ENCODE peak calls at places on chromosomes 2 and 18, in nine cellular contexts. Q is uterus, M is HCT116, Y is A549, E is thyroid gland, F is heart left ventricle, W is stomach, T is Peyer's patch, X is body of pancreas. L is an unnamed sample.

GRCh38 chr18:79367989-79368388 is 27.7 kb upstream of the NFATC1 start:
- DNase-seq in Q (no peak), M (no peak), Y (no peak), E (no peak), F (no peak), W (no peak), T (no peak), X (no peak), L (peak; percentile 30)

GRCh38 chr18:69720422-69720821 is 227.3 kb downstream of the CD226 start:
- DNase-seq in Q (no peak), M (no peak), Y (no peak), E (no peak), F (no peak), W (no peak), T (no peak), X (no peak), L (no peak)

GRCh38 chr2:102558463-102558862 is 60.9 kb upstream of the SLC9A2 start:
- DNase-seq in Q (no peak), M (no peak), Y (no peak), E (no peak), F (no peak), W (no peak), T (no peak), X (no peak), L (no peak)

GRCh38 chr2:181231151-181231550 is 226.0 kb upstream of the ITGA4 start:
- DNase-seq in Q (no peak), M (no peak), Y (peak; percentile 2), E (no peak), F (no peak), W (no peak), T (no peak), X (no peak), L (no peak)

GRCh38 chr2:188450740-188451480 is 159.2 kb downstream of the GULP1 start:
- DNase-seq in Q (no peak), M (no peak), Y (no peak), E (no peak), F (no peak), W (no peak), T (no peak), X (no peak), L (no peak)

GRCh38 chr18:54387631-54388030 is 29.9 kb downstream of the C18orf54 start:
- DNase-seq in Q (no peak), M (no peak), Y (no peak), E (no peak), F (no peak), W (no peak), T (no peak), X (no peak), L (no peak)

GRCh38 chr2:39667142-39667880 is 1.6 kb downstream of the TMEM178A start:
- DNase-seq in Q (no peak), M (no peak), Y (no peak), E (no peak), F (no peak), W (no peak), T (no peak), X (no peak), L (no peak)

GRCh38 chr2:26849056-26850001 is 1.4 kb downstream of the DPYSL5 start:
- DNase-seq in Q (no peak), M (no peak), Y (no peak), E (no peak), F (no peak), W (no peak), T (no peak), X (no peak), L (no peak)

GRCh38 chr2:227884511-227884947 is 13.1 kb downstream of the DAW1 start:
- DNase-seq in Q (no peak), M (peak; percentile 73), Y (peak; percentile 79), E (peak; percentile 77), F (peak; percentile 30), W (peak; percentile 86), T (peak; percentile 83), X (peak; percentile 81), L (peak; percentile 76)

GRCh38 chr2:241507430-241508239 is 749 bp downstream of the STK25 start:
- DNase-seq in Q (no peak), M (no peak), Y (peak; percentile 58), E (peak; percentile 53), F (no peak), W (peak; percentile 47), T (no peak), X (peak; percentile 61), L (peak; percentile 69)

GRCh38 chr18:54806526-54806925 is 21.8 kb upstream of the RAB27B start:
- DNase-seq in Q (no peak), M (no peak), Y (no peak), E (no peak), F (no peak), W (no peak), T (no peak), X (no peak), L (no peak)

GRCh38 chr2:51649366-51649765 is 617.4 kb upstream of the NRXN1 start:
- DNase-seq in Q (no peak), M (no peak), Y (no peak), E (no peak), F (no peak), W (no peak), T (no peak), X (no peak), L (no peak)

GRCh38 chr18:45449761-45450227 is 165.5 kb upstream of the SLC14A2 start:
- DNase-seq in Q (peak; percentile 74), M (no peak), Y (no peak), E (peak; percentile 8), F (peak; percentile 26), W (peak; percentile 28), T (peak; percentile 52), X (peak; percentile 20), L (peak; percentile 74)

GRCh38 chr2:219335373-219335786 is 2.8 kb upstream of the RESP18 start:
- DNase-seq in Q (no peak), M (no peak), Y (peak; percentile 48), E (no peak), F (no peak), W (no peak), T (no peak), X (no peak), L (no peak)

GRCh38 chr18:48979944-48980890 is 29.5 kb upstream of the SMAD7 start:
- DNase-seq in Q (no peak), M (no peak), Y (no peak), E (no peak), F (no peak), W (no peak), T (peak; percentile 78), X (no peak), L (peak; percentile 36)

GRCh38 chr2:135785032-135785431 is 43.4 kb downstream of the UBXN4 start:
- DNase-seq in Q (no peak), M (no peak), Y (no peak), E (no peak), F (no peak), W (no peak), T (no peak), X (no peak), L (no peak)

GRCh38 chr2:82391386-82391785 is 2067.7 kb downstream of the SUCLG1 start:
- DNase-seq in Q (no peak), M (no peak), Y (no peak), E (no peak), F (no peak), W (no peak), T (no peak), X (no peak), L (no peak)
- TF ChIP-seq POLR2A in Q (no peak), M (no peak), Y (no peak), E (no peak), F (no peak), W (no peak), T (no peak), X (no peak), L (no peak)

GRCh38 chr2:60439219-60439974 is 114.1 kb downstream of the BCL11A start:
- DNase-seq in Q (no peak), M (no peak), Y (no peak), E (no peak), F (peak; percentile 54), W (peak; percentile 47), T (no peak), X (no peak), L (peak; percentile 51)
- TF ChIP-seq CTCF in Q (no peak), M (no peak), Y (no peak), E (no peak), F (peak; percentile 45), W (peak; percentile 55), T (peak; percentile 68), X (peak; percentile 28), L (no peak)

DNA sequence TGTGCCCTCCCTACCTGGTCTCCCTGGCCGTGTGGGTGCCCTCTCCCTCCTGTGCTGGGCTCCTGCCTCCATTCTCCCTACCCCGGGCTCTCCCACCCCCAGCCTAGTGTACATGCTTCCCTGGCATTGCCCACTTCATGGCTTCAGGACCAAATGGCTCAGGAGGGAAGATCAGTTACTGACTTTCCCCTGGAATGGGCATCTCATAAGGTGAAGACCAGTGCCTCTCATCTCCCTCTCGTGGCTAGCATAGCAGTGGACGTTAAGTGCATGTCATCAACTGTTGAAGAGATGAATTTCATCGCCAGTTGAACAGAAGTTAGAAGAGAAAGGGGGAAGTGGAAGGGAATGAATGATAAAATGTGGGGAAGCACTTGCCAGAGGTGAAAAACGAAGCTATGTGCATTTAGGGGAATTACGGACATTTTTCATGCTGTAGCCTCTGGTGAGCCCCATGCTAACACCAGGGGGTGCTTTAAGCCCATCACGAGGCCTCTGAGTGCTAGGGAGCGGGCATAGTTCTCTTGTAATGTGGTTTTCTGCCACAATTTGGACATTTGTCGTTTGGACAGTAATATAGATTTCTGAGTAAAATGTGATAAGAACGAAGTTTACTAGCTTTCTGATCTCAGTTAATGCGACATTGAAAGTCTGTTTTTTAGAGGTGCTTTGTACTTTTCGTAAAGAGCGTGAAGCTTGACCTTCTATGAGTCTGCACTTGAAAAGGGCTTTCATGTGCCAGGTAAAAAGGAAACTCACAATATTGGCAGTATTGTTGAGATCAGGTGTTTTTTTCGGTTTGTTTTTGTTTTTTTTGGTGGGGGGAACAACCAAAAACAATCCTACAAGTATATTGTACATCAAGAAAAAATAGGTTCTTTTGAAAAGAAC is 50.4 kb downstream of the TRAF3IP1 start:
- DNase-seq in Q (peak; percentile 65), M (peak; percentile 36), Y (peak; percentile 67), E (peak; percentile 76), F (peak; percentile 46), W (peak; percentile 67), T (no peak), X (peak; percentile 62), L (no peak)
- TF ChIP-seq POLR2A in Q (no peak), M (no peak), Y (no peak), E (no peak), F (no peak), W (no peak), T (no peak), X (no peak), L (no peak)

GRCh38 chr2:223104336-223104735 is 52.3 kb downstream of the KCNE4 start:
- DNase-seq in Q (no peak), M (no peak), Y (no peak), E (no peak), F (no peak), W (no peak), T (no peak), X (no peak), L (no peak)

GRCh38 chr2:223100061-223100511 is 48.1 kb downstream of the KCNE4 start:
- DNase-seq in Q (peak; percentile 80), M (no peak), Y (no peak), E (peak; percentile 64), F (peak; percentile 69), W (no peak), T (no peak), X (peak; percentile 45), L (peak; percentile 25)

GRCh38 chr2:223099561-223099960 is 47.6 kb downstream of the KCNE4 start:
- DNase-seq in Q (no peak), M (no peak), Y (no peak), E (no peak), F (no peak), W (no peak), T (no peak), X (no peak), L (no peak)

GRCh38 chr2:223102040-223102899 is 50.3 kb downstream of the KCNE4 start:
- DNase-seq in Q (no peak), M (peak; percentile 2), Y (no peak), E (no peak), F (no peak), W (no peak), T (no peak), X (no peak), L (no peak)

GRCh38 chr2:223101340-223102039 is 49.5 kb downstream of the KCNE4 start:
- DNase-seq in Q (no peak), M (peak; percentile 73), Y (peak; percentile 63), E (no peak), F (no peak), W (peak; percentile 41), T (no peak), X (peak; percentile 51), L (no peak)
- TF ChIP-seq CTCF in Q (peak; percentile 28), M (peak; percentile 70), Y (peak; percentile 68), E (peak; percentile 51), F (peak; percentile 17), W (peak; percentile 55), T (no peak), X (peak; percentile 29), L (peak; percentile 43)